ENCODE peak calls at places on chromosomes 12 and 14, in ten cellular contexts. K is A549, P is stomach, B is heart left ventricle, G is DND-41, D is cardiac muscle cell, X is astrocyte, I is transverse colon, T is tibial artery, A is uterus. Q is an unnamed sample. For H3K4me1, the result is how much of the 10 kb centered on the place peaks cover.

GRCh38 chr12:113766880-113767878 is 198.9 kb downstream of the RBM19 start:
- DNase-seq in K (peak), P (no peak), B (no peak), G (no peak), D (peak), X (peak), I (no peak), T (no peak), A (no peak), Q (no peak)

GRCh38 chr12:66244446-66244845 is 55.4 kb downstream of the IRAK3 start:
- DNase-seq in K (no peak), P (no peak), B (no peak), G (no peak), D (no peak), X (no peak), I (no peak), T (no peak), A (no peak), Q (no peak)

GRCh38 chr14:66965831-66966230 is 223.4 kb upstream of the GARIN2 start:
- DNase-seq in K (no peak), P (no peak), B (no peak), G (no peak), D (no peak), X (peak), I (no peak), T (no peak), A (no peak), Q (no peak)

GRCh38 chr12:33588082-33588712 is 148.6 kb upstream of the SYT10 start:
- DNase-seq in K (no peak), P (no peak), B (no peak), G (no peak), D (peak), X (peak), I (no peak), T (no peak), A (no peak), Q (no peak)

GRCh38 chr12:32181498-32182175 is 75.0 kb downstream of the BICD1 start:
- DNase-seq in K (no peak), P (no peak), B (no peak), G (no peak), D (no peak), X (no peak), I (no peak), T (no peak), A (no peak), Q (no peak)

GRCh38 chr14:68039593-68039992 is 220.0 kb downstream of the RAD51B start:
- DNase-seq in K (no peak), P (no peak), B (no peak), G (no peak), D (no peak), X (peak), I (no peak), T (no peak), A (no peak), Q (no peak)

GRCh38 chr12:47851303-47851952 is 31.7 kb upstream of the HDAC7 start:
- DNase-seq in K (no peak), P (no peak), B (no peak), G (no peak), D (no peak), X (no peak), I (no peak), T (peak), A (no peak), Q (no peak)

GRCh38 chr12:106769078-106769477 is 5.4 kb upstream of the RIC8B start:
- DNase-seq in K (no peak), P (no peak), B (no peak), G (no peak), D (peak), X (peak), I (no peak), T (no peak), A (no peak), Q (no peak)

GRCh38 chr12:131511391-131511802 is 199.5 kb upstream of the SFSWAP start:
- DNase-seq in K (no peak), P (no peak), B (no peak), G (peak), D (peak), X (peak), I (peak), T (no peak), A (no peak), Q (no peak)

GRCh38 chr12:56256326-56256960 is 1.7 kb downstream of the ANKRD52 start:
- DNase-seq in K (no peak), P (no peak), B (no peak), G (no peak), D (peak), X (peak), I (no peak), T (no peak), A (no peak), Q (no peak)

GRCh38 chr12:74108729-74109128 is 428.9 kb upstream of the ATXN7L3B start:
- DNase-seq in K (no peak), P (no peak), B (no peak), G (no peak), D (no peak), X (no peak), I (no peak), T (no peak), A (no peak), Q (no peak)

GRCh38 chr14:90368946-90369721 is 27.7 kb upstream of the CALM1 start:
- DNase-seq in K (peak), P (no peak), B (no peak), G (no peak), D (no peak), X (peak), I (peak), T (no peak), A (no peak), Q (no peak)

GRCh38 chr12:77102691-77103090 is 37.3 kb upstream of the E2F7 start:
- DNase-seq in K (no peak), P (no peak), B (no peak), G (no peak), D (peak), X (peak), I (no peak), T (no peak), A (no peak), Q (no peak)

GRCh38 chr12:131279281-131279921 is 325.7 kb downstream of the ADGRD1 start:
- DNase-seq in K (no peak), P (no peak), B (peak), G (no peak), D (no peak), X (no peak), I (no peak), T (peak), A (no peak), Q (no peak)

GRCh38 chr12:110543252-110543959 is 39.7 kb downstream of the PPTC7 start:
- DNase-seq in K (no peak), P (peak), B (peak), G (no peak), D (peak), X (peak), I (peak), T (peak), A (peak), Q (peak)

GRCh38 chr12:126895946-126896520 is 1370.9 kb upstream of the TMEM132C start:
- DNase-seq in K (no peak), P (no peak), B (no peak), G (no peak), D (no peak), X (peak), I (no peak), T (no peak), A (no peak), Q (no peak)

GRCh38 chr12:112199136-112199535 is 73.8 kb downstream of the TRAFD1 start:
- DNase-seq in K (no peak), P (no peak), B (no peak), G (no peak), D (no peak), X (no peak), I (no peak), T (no peak), A (no peak), Q (no peak)

GRCh38 chr12:71636704-71637115 is 26.9 kb downstream of the ZFC3H1 start:
- DNase-seq in K (peak), P (no peak), B (no peak), G (no peak), D (peak), X (peak), I (no peak), T (no peak), A (no peak), Q (no peak)

GRCh38 chr12:113933201-113933786 is 32.8 kb downstream of the RBM19 start:
- DNase-seq in K (no peak), P (no peak), B (no peak), G (no peak), D (peak), X (peak), I (no peak), T (no peak), A (peak), Q (no peak)

GRCh38 chr12:98188649-98189048 is 326.7 kb upstream of the TMPO start:
- DNase-seq in K (no peak), P (no peak), B (no peak), G (no peak), D (peak), X (peak), I (no peak), T (no peak), A (no peak), Q (no peak)

GRCh38 chr12:116314477-116314876 is 37.0 kb upstream of the MED13L start:
- DNase-seq in K (no peak), P (no peak), B (no peak), G (no peak), D (no peak), X (no peak), I (no peak), T (no peak), A (no peak), Q (no peak)

GRCh38 chr12:109389146-109389545 is 41.4 kb downstream of the MYO1H start:
- DNase-seq in K (peak), P (no peak), B (no peak), G (peak), D (no peak), X (no peak), I (no peak), T (no peak), A (no peak), Q (no peak)

GRCh38 chr14:99190696-99191662 is 81.0 kb downstream of the BCL11B start:
- DNase-seq in K (no peak), P (no peak), B (no peak), G (no peak), D (no peak), X (no peak), I (no peak), T (no peak), A (no peak), Q (no peak)
- H3K27ac ChIP-seq in K (no peak), P (no peak), B (peak), G (no peak), D (no peak), X (no peak), I (peak), T (peak), A (no peak), Q (peak)

DNA sequence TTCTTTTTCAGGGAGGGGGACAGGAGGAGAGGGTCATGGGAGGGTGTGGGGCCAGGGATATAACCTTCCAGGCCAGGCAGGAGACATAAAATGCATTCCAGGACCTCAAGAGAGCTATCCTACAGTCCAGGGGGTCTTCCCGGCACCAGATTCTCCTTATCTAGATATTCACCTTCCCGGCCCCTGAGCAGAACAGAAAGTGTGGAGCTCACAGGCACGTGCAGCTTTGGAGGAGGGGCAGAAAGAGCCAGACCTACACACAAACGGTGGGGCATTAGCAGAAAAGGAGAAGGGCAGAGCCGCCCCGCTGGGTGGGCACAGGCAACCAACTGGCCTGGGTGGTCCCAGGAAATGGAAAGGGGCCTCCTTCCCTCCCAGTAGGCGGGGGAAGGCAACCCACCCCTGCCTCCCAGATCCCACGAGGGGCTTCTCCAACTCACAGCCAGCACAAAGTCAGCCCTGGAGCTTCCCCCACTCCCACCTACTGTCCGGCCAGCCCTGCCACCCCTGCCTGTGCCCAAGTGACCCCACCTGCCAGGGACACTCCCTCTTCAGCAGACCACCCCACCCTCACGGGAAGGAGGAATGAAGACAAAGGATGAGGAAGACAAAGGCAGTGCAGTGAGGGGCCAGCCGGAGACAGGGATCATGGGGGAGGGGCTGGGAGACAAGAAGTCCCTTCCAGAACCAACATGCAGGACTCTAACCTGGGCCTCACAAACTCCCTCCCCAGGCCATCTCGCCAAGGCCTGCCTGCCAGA is 33.3 kb downstream of the CCDC85C start:
- DNase-seq in K (no peak), P (no peak), B (no peak), G (no peak), D (no peak), X (no peak), I (no peak), T (no peak), A (no peak), Q (no peak)
- H3K4me1 ChIP-seq in K (half or more), P (half or more), B (under half), G (under half), D (half or more), X (under half), I (half or more), T (under half), A (under half), Q (half or more)

DNA sequence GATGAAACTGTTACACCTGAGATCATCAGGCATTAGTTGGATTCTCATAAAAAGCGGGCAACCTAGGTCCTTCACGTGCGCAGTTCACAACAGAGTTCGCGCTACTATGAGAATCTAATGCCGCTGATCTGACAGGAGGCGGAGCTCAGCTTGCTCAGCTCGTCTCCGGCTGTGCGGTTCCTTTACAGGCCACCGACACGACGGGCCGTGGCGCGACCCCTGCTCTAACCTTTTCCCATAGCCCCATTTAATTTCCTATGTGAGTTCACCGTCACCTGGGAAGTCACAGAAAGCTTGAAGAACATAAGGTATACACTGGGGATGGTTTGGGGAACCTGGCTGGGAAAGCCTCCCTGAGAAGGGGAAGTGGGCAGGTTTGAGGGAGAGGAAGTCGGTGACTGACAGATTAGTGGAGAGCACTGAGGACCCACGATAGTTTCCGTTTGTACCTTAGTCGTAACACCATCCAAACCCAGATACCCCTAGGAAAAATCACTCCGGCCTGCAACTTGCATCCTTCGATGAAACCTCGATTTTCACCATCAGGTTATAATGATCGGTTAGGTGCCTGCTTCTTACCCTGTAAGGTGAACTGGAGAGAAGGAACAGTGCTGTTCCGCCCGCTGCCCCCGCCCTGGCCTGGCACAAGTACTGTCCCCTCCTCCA is 2.8 kb upstream of the AAAS start:
- DNase-seq in K (no peak), P (peak), B (peak), G (peak), D (no peak), X (no peak), I (peak), T (no peak), A (peak), Q (no peak)
- TF ChIP-seq CTCF in K (no peak), P (no peak), B (no peak), G (no peak), D (no peak), X (no peak), I (no peak), T (no peak), A (no peak), Q (no peak)

GRCh38 chr14:32286602-32287001 is 42.5 kb upstream of the AKAP6 start:
- DNase-seq in K (no peak), P (no peak), B (no peak), G (no peak), D (no peak), X (no peak), I (no peak), T (no peak), A (no peak), Q (no peak)
- H3K27ac ChIP-seq in K (no peak), P (no peak), B (no peak), G (no peak), D (no peak), X (no peak), I (no peak), T (no peak), A (no peak), Q (no peak)

GRCh38 chr12:25996677-25997076 is 38.2 kb downstream of the RASSF8 start:
- DNase-seq in K (no peak), P (no peak), B (no peak), G (no peak), D (no peak), X (no peak), I (no peak), T (no peak), A (no peak), Q (no peak)
- H3K4me1 ChIP-seq in K (under half), P (under half), B (under half), G (under half), D (under half), X (half or more), I (under half), T (half or more), A (under half), Q (under half)

DNA sequence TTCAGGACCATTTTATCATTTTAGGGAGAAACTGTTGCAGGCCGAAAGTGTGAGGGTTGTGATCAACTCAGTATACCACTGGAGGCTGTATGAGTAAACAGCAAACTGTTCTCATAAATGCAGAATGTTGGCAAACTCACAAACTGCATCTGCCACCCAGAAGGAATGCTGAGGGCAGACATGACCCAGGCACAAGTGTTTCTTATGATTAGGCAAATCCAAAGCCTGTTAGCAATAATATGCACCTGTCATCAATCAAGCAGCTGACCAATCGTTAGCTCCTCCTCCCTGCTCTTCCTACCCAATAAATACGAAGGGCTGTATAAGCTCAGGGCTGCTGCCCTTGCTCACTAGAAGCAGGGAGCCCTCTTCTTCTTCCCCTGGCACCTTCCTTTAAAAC is 15.0 kb upstream of the CCDC175 start:
- DNase-seq in K (no peak), P (no peak), B (no peak), G (no peak), D (no peak), X (no peak), I (no peak), T (no peak), A (no peak), Q (no peak)
- TF ChIP-seq CTCF in K (no peak), P (no peak), B (no peak), G (no peak), D (no peak), X (no peak), I (no peak), T (no peak), A (no peak), Q (no peak)

GRCh38 chr12:124386661-124387509 is 92.0 kb downstream of the RFLNA start:
- DNase-seq in K (no peak), P (no peak), B (no peak), G (no peak), D (no peak), X (no peak), I (no peak), T (no peak), A (peak), Q (peak)
- H3K27ac ChIP-seq in K (peak), P (peak), B (peak), G (no peak), D (no peak), X (peak), I (peak), T (peak), A (peak), Q (peak)

GRCh38 chr12:53467082-53467481 is 15.2 kb downstream of the PCBP2 start:
- DNase-seq in K (no peak), P (no peak), B (no peak), G (no peak), D (no peak), X (no peak), I (no peak), T (no peak), A (no peak), Q (no peak)
- H3K4me1 ChIP-seq in K (under half), P (under half), B (half or more), G (under half), D (under half), X (under half), I (under half), T (under half), A (under half), Q (half or more)

GRCh38 chr12:1835178-1836131 is 15.1 kb downstream of the LRTM2 start:
- DNase-seq in K (no peak), P (no peak), B (peak), G (no peak), D (no peak), X (no peak), I (no peak), T (no peak), A (no peak), Q (no peak)
- TF ChIP-seq CTCF in K (no peak), P (no peak), B (no peak), G (no peak), D (no peak), X (no peak), I (no peak), T (no peak), A (no peak), Q (no peak)